ENCODE peak calls at places on chromosome 9, in four cellular contexts. U is esophagus squamous epithelium, Q is glutamatergic neuron, T is tibial artery. O is an unnamed sample.

GRCh38 chr9:128205296-128205944 is 2.2 kb downstream of the DNM1 start:
- DNase-seq in U (no peak), Q (no peak), T (no peak), O (no peak)

GRCh38 chr9:100111235-100111634 is 12.2 kb downstream of the INVS start:
- DNase-seq in U (peak), Q (no peak), T (peak), O (peak)

GRCh38 chr9:106862946-106863740 is at the start of gene ZNF462:
- DNase-seq in U (no peak), Q (peak), T (no peak), O (peak)

GRCh38 chr9:4143951-4144717 is 155.7 kb downstream of the GLIS3 start:
- DNase-seq in U (no peak), Q (no peak), T (no peak), O (no peak)

GRCh38 chr9:88006511-88007290 is 32.4 kb upstream of the CDK20 start:
- DNase-seq in U (no peak), Q (no peak), T (no peak), O (no peak)

GRCh38 chr9:98922721-98923435 is 20.8 kb upstream of the COL15A1 start:
- DNase-seq in U (no peak), Q (no peak), T (no peak), O (no peak)

GRCh38 chr9:137411670-137412380 is 11.1 kb downstream of the EXD3 start:
- DNase-seq in U (no peak), Q (no peak), T (peak), O (peak)

GRCh38 chr9:69314547-69314946 is 10.5 kb upstream of the ENTREP1 start:
- DNase-seq in U (no peak), Q (no peak), T (no peak), O (no peak)

GRCh38 chr9:89311346-89312153 is 555 bp downstream of the CKS2 start:
- DNase-seq in U (no peak), Q (peak), T (no peak), O (no peak)

GRCh38 chr9:81468084-81468595 is 221.2 kb downstream of the TLE1 start:
- DNase-seq in U (no peak), Q (no peak), T (no peak), O (no peak)

GRCh38 chr9:11933926-11934325 is 759.3 kb upstream of the TYRP1 start:
- DNase-seq in U (no peak), Q (no peak), T (no peak), O (no peak)

GRCh38 chr9:12274577-12274976 is 418.6 kb upstream of the TYRP1 start:
- DNase-seq in U (no peak), Q (no peak), T (no peak), O (no peak)

GRCh38 chr9:134850611-134851010 is 30.0 kb upstream of the FCN2 start:
- DNase-seq in U (no peak), Q (no peak), T (peak), O (no peak)

GRCh38 chr9:30574355-30575151 is 1809.9 kb upstream of the ACO1 start:
- DNase-seq in U (no peak), Q (no peak), T (no peak), O (no peak)

GRCh38 chr9:117546894-117547293 is 132.0 kb upstream of the ASTN2 start:
- DNase-seq in U (no peak), Q (no peak), T (no peak), O (no peak)

GRCh38 chr9:124392855-124393460 is 22.3 kb downstream of the PSMB7 start:
- DNase-seq in U (no peak), Q (peak), T (no peak), O (no peak)

GRCh38 chr9:133290751-133291302 is 15.8 kb upstream of the ABO start:
- DNase-seq in U (no peak), Q (peak), T (no peak), O (no peak)

GRCh38 chr9:76932778-76933177 is 26.9 kb upstream of the PRUNE2 start:
- DNase-seq in U (no peak), Q (no peak), T (no peak), O (no peak)

GRCh38 chr9:118017607-118018122 is 313.5 kb downstream of the TLR4 start:
- DNase-seq in U (no peak), Q (no peak), T (no peak), O (no peak)

GRCh38 chr9:38181866-38182265 is 112.8 kb upstream of the SHB start:
- DNase-seq in U (no peak), Q (no peak), T (no peak), O (no peak)

GRCh38 chr9:211557-211956 is 3.1 kb upstream of the DOCK8 start:
- DNase-seq in U (no peak), Q (no peak), T (peak), O (no peak)

GRCh38 chr9:91071185-91071990 is 269.8 kb downstream of the SYK start:
- DNase-seq in U (no peak), Q (no peak), T (no peak), O (no peak)

GRCh38 chr9:113164536-113165300 is 13.9 kb downstream of the SLC31A2 start:
- DNase-seq in U (no peak), Q (no peak), T (peak), O (no peak)

GRCh38 chr9:114936566-114936965 is 6.2 kb upstream of the TNFSF8 start:
- DNase-seq in U (no peak), Q (no peak), T (no peak), O (no peak)

GRCh38 chr9:136311433-136312375 is 7.8 kb upstream of the CCDC187 start:
- DNase-seq in U (no peak), Q (peak), T (no peak), O (no peak)

GRCh38 chr9:126430124-126430523 is 103.5 kb downstream of the MVB12B start:
- DNase-seq in U (no peak), Q (no peak), T (no peak), O (no peak)

GRCh38 chr9:19127881-19128719 is 808 bp upstream of the PLIN2 start:
- DNase-seq in U (no peak), Q (peak), T (no peak), O (no peak)

O was measured in ascending aorta.